ENCODE peak calls at places on chromosomes 2 and 18, in ten cellular contexts. V is CD8-positive, alpha-beta memory T cell; B is IMR-90; Z is MG63; Y is thyroid gland; A is body of pancreas; D is fibroblast of lung; X is effector memory CD4-positive, alpha-beta T cell; T is PC-3; Q is hepatocyte. K is an unnamed sample.

GRCh38 chr2:29053223-29053622 is 21.1 kb downstream of the PCARE start:
- DNase-seq in X (no peak), T (peak; percentile 53), V (no peak), Y (no peak), A (no peak), Q (no peak), B (peak; percentile 10), D (no peak), Z (no peak), K (no peak)

GRCh38 chr2:67641302-67641701 is 244.2 kb downstream of the ETAA1 start:
- DNase-seq in D (no peak), X (no peak), T (no peak), B (no peak), Q (no peak), Y (no peak), A (no peak), V (no peak), Z (no peak), K (no peak)

GRCh38 chr2:46239847-46240181 is 57.4 kb upstream of the EPAS1 start:
- DNase-seq in B (no peak), A (no peak), T (no peak), V (peak; percentile 44), D (no peak), Q (no peak), Y (no peak), X (peak; percentile 21), Z (no peak), K (no peak)

GRCh38 chr2:217027414-217027813 is 167.6 kb upstream of the TNP1 start:
- DNase-seq in T (no peak), Y (no peak), V (no peak), Z (no peak), D (no peak), X (no peak), Q (no peak), A (no peak), B (no peak), K (no peak)

GRCh38 chr2:233399306-233400225 is 45.3 kb downstream of the DGKD start:
- DNase-seq in A (no peak), V (no peak), D (no peak), T (no peak), Z (no peak), X (no peak), Q (no peak), Y (no peak), B (no peak), K (no peak)

GRCh38 chr2:159199236-159199635 is 87.3 kb downstream of the WDSUB1 start:
- DNase-seq in A (no peak), X (no peak), Q (no peak), T (no peak), B (no peak), Y (no peak), D (no peak), V (no peak), Z (no peak), K (no peak)

GRCh38 chr2:241112592-241112991 is 10.5 kb upstream of the MTERF4 start:
- DNase-seq in T (no peak), Q (no peak), A (no peak), Y (no peak), B (no peak), V (peak; percentile 21), Z (no peak), D (no peak), X (no peak), K (no peak)

GRCh38 chr2:45435316-45435715 is 175.8 kb downstream of the SRBD1 start:
- DNase-seq in V (no peak), X (no peak), Y (no peak), A (no peak), D (peak; percentile 43), B (peak; percentile 82), Z (no peak), Q (peak; percentile 3), T (no peak), K (peak; percentile 88)

GRCh38 chr2:223846524-223846923 is 9.1 kb upstream of the AP1S3 start:
- DNase-seq in Z (no peak), A (no peak), Y (no peak), Q (no peak), D (peak; percentile 72), X (no peak), V (no peak), T (peak; percentile 30), B (peak; percentile 93), K (no peak)

GRCh38 chr2:65064728-65065552 is 8.7 kb downstream of the CEP68 start:
- DNase-seq in T (peak; percentile 84), X (no peak), Y (peak; percentile 86), B (peak; percentile 96), Z (peak; percentile 94), Q (peak; percentile 64), V (no peak), A (peak; percentile 79), D (peak; percentile 99), K (peak; percentile 96)

GRCh38 chr18:3547891-3548615 is 98.1 kb downstream of the TGIF1 start:
- DNase-seq in T (no peak), A (no peak), V (no peak), D (no peak), Y (no peak), Q (no peak), X (no peak), B (no peak), Z (no peak), K (no peak)

GRCh38 chr18:9586814-9587213 is 27.5 kb downstream of the PPP4R1 start:
- DNase-seq in X (no peak), T (no peak), A (no peak), D (no peak), V (no peak), Q (no peak), Y (no peak), Z (no peak), B (no peak), K (no peak)

GRCh38 chr18:9587924-9588323 is 26.4 kb downstream of the PPP4R1 start:
- DNase-seq in X (no peak), A (no peak), B (no peak), D (no peak), Y (no peak), T (no peak), V (no peak), Z (no peak), Q (no peak), K (no peak)
- H3K36me3 ChIP-seq in X (peaks cover 19% of the 10 kb centered on the region), A (peaks cover 7% of the 10 kb centered on the region), B (peaks cover 26% of the 10 kb centered on the region), D (peaks cover 9% of the 10 kb centered on the region), Y (peaks cover 5% of the 10 kb centered on the region), T (peaks cover 71% of the 10 kb centered on the region), V (peaks cover 5% of the 10 kb centered on the region), Z (peaks cover 62% of the 10 kb centered on the region), Q (no peaks in the 10 kb centered on the region), K (peaks cover 12% of the 10 kb centered on the region)

GRCh38 chr2:74081030-74081429 is 66.7 kb downstream of the BOLA3 start:
- DNase-seq in Q (no peak), D (no peak), V (no peak), X (no peak), T (no peak), Z (no peak), B (peak; percentile 37), Y (no peak), A (no peak), K (no peak)

GRCh38 chr2:74078467-74078866 is 69.2 kb downstream of the BOLA3 start:
- DNase-seq in Y (no peak), B (no peak), D (no peak), A (no peak), Q (no peak), T (no peak), V (no peak), Z (no peak), X (no peak), K (no peak)

GRCh38 chr2:74077636-74078035 is 70.1 kb downstream of the BOLA3 start:
- DNase-seq in B (no peak), Q (no peak), V (no peak), D (no peak), T (no peak), A (no peak), Z (no peak), X (no peak), Y (no peak), K (peak; percentile 43)

GRCh38 chr2:74080346-74080745 is 67.4 kb downstream of the BOLA3 start:
- DNase-seq in B (no peak), V (no peak), T (no peak), X (no peak), A (no peak), Q (no peak), D (peak; percentile 11), Y (no peak), Z (no peak), K (no peak)

DNA sequence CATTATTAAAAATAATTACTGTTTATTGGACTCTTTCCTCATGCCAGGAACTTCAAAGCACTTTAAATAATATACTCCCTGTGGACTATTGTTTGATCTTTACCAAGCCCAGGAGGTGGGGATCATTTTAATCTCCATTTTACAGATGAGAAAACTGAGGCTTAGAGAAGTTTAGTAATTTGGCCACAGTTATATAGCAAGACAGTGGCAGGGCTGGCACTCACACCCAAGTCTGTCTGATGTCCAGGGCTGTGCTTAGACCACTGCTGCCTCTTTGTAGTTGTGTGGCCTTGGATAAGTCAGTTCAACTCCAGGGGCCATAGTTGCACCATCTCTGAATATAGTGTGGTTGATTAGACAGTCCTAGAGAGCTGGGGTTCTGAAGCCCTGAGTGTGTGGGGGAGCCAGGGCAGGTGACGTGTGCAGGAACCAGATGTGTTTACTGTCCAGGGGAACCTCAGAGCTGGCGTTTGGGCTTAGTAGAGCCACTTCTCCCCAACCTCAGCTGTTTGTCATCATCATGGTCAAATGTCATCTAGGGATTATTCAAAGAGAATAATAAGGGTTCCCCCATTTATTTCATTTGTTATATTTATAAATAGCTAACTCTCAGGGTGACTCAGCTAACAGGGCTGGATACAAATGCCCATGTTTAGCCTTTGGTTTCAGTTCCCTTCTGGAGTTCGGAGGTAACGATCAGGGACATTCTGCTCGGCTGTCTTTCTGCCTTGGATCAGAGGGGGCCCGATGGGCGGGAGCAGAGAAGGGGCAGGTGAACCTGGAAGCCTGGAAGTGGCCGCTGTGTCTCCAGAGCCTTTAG is 68.0 kb downstream of the BOLA3 start:
- DNase-seq in B (peak; percentile 49), X (no peak), Q (no peak), V (no peak), Y (no peak), D (no peak), A (no peak), T (no peak), Z (no peak), K (no peak)
- H3K36me3 ChIP-seq in B (peaks cover 14% of the 10 kb centered on the region), X (peaks cover 38% of the 10 kb centered on the region), Q (no peaks in the 10 kb centered on the region), V (peaks cover 28% of the 10 kb centered on the region), Y (no peaks in the 10 kb centered on the region), D (no peaks in the 10 kb centered on the region), A (peaks cover 3% of the 10 kb centered on the region), T (peaks cover 8% of the 10 kb centered on the region), Z (peaks cover 3% of the 10 kb centered on the region), K (peaks cover 4% of the 10 kb centered on the region)

GRCh38 chr18:62564044-62564443 is 41.2 kb downstream of the ZCCHC2 start:
- DNase-seq in V (no peak), B (no peak), X (no peak), T (no peak), Y (no peak), D (no peak), Z (no peak), A (no peak), Q (no peak), K (no peak)
- H3K36me3 ChIP-seq in V (peaks cover 28% of the 10 kb centered on the region), B (peaks cover 5% of the 10 kb centered on the region), X (peaks cover 51% of the 10 kb centered on the region), T (peaks cover 24% of the 10 kb centered on the region), Y (peaks cover 12% of the 10 kb centered on the region), D (peaks cover 1% of the 10 kb centered on the region), Z (peaks cover 24% of the 10 kb centered on the region), A (peaks cover 15% of the 10 kb centered on the region), Q (no peaks in the 10 kb centered on the region), K (no peaks in the 10 kb centered on the region)

DNA sequence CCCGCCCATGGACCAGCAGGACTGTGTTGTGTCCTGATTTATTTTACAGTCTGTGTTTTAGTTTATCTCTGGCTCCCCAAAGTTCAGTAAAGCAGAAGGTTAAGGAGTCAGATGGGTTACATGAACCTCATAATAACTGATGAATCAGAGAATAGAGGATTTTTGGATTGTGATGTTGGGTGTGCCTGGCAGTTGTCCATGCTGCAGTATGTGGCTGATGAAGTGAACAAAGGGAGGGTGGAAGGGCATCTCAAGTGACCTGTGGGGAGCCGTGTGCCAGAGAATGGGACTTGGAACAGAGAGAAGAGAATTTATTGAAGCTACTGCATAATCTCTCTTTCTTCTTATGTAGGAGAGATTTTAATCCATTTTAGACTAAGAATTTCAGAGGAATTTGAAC is 145.5 kb downstream of the MAP4K4 start:
- DNase-seq in Y (peak; percentile 54), T (peak; percentile 25), A (no peak), V (no peak), X (no peak), B (no peak), Q (no peak), Z (peak; percentile 81), D (peak; percentile 51), K (no peak)
- H3K36me3 ChIP-seq in Y (peaks cover 17% of the 10 kb centered on the region), T (peaks cover 80% of the 10 kb centered on the region), A (peaks cover 12% of the 10 kb centered on the region), V (peaks cover 56% of the 10 kb centered on the region), X (peaks cover 65% of the 10 kb centered on the region), B (peaks cover 34% of the 10 kb centered on the region), Q (no peaks in the 10 kb centered on the region), Z (peaks cover 57% of the 10 kb centered on the region), D (peaks cover 9% of the 10 kb centered on the region), K (peaks cover 87% of the 10 kb centered on the region)